ENCODE peak calls at places on chromosomes 2 and 18, in four cellular contexts. One of them, this sample, is unnamed.
A peak's percentile ranks its signal among the peaks of the same experiment; 100 is the strongest.

GRCh38 chr2:46372475-46372874 is 75.3 kb downstream of the EPAS1 start:
- ATAC-seq in RWPE2: no peak
- ATAC-seq in lung: no peak
- ATAC-seq in upper lobe of right lung: no peak
- ATAC-seq in this sample: no peak

GRCh38 chr2:7725132-7725849 is 808.1 kb downstream of the RNF144A start:
- ATAC-seq in lung: peak; percentile 11
- ATAC-seq in RWPE2: no peak
- ATAC-seq in upper lobe of right lung: peak; percentile 63
- ATAC-seq in this sample: no peak

GRCh38 chr2:148509703-148510036 is 134.9 kb upstream of the EPC2 start:
- ATAC-seq in upper lobe of right lung: no peak
- ATAC-seq in RWPE2: no peak
- ATAC-seq in lung: no peak
- ATAC-seq in this sample: no peak

GRCh38 chr2:197677483-197677882 is 2.1 kb upstream of the RFTN2 start:
- ATAC-seq in RWPE2: no peak
- ATAC-seq in upper lobe of right lung: no peak
- ATAC-seq in lung: no peak
- ATAC-seq in this sample: no peak

GRCh38 chr2:133097666-133098065 is 427.7 kb upstream of the LYPD1 start:
- ATAC-seq in RWPE2: peak; percentile 48
- ATAC-seq in lung: no peak
- ATAC-seq in upper lobe of right lung: no peak
- ATAC-seq in this sample: no peak

GRCh38 chr2:178949151-178949550 is 100.8 kb downstream of the CCDC141 start:
- ATAC-seq in lung: no peak
- ATAC-seq in RWPE2: no peak
- ATAC-seq in upper lobe of right lung: no peak
- ATAC-seq in this sample: no peak

GRCh38 chr2:10385933-10386773 is 62.0 kb downstream of the ODC1 start:
- ATAC-seq in lung: no peak
- ATAC-seq in upper lobe of right lung: peak; percentile 4
- ATAC-seq in RWPE2: peak; percentile 78
- ATAC-seq in this sample: no peak

GRCh38 chr18:59197636-59198035 is 22.3 kb upstream of the GRP start:
- ATAC-seq in upper lobe of right lung: no peak
- ATAC-seq in RWPE2: no peak
- ATAC-seq in lung: no peak
- ATAC-seq in this sample: no peak

GRCh38 chr2:99088017-99088416 is 53.5 kb upstream of the C2orf15 start:
- ATAC-seq in lung: no peak
- ATAC-seq in RWPE2: no peak
- ATAC-seq in upper lobe of right lung: no peak
- ATAC-seq in this sample: no peak

GRCh38 chr2:64203131-64204005 is 59.1 kb upstream of the PELI1 start:
- ATAC-seq in RWPE2: peak; percentile 36
- ATAC-seq in upper lobe of right lung: no peak
- ATAC-seq in lung: no peak
- ATAC-seq in this sample: peak; percentile 13

GRCh38 chr18:48600746-48601090 is 61.9 kb downstream of the CTIF start:
- ATAC-seq in lung: no peak
- ATAC-seq in RWPE2: no peak
- ATAC-seq in upper lobe of right lung: no peak
- ATAC-seq in this sample: no peak

GRCh38 chr2:96924775-96925747 is 55.2 kb upstream of the SEMA4C start:
- ATAC-seq in RWPE2: no peak
- ATAC-seq in upper lobe of right lung: no peak
- ATAC-seq in lung: no peak
- ATAC-seq in this sample: no peak

GRCh38 chr2:15702452-15702851 is 110.8 kb downstream of the DDX1 start:
- ATAC-seq in upper lobe of right lung: no peak
- ATAC-seq in lung: no peak
- ATAC-seq in RWPE2: no peak
- ATAC-seq in this sample: no peak

GRCh38 chr18:78722391-78722790 is 257.2 kb upstream of the SALL3 start:
- ATAC-seq in RWPE2: no peak
- ATAC-seq in upper lobe of right lung: no peak
- ATAC-seq in lung: no peak
- ATAC-seq in this sample: no peak

GRCh38 chr2:222671259-222672067 is at the start of gene MOGAT1:
- ATAC-seq in upper lobe of right lung: peak; percentile 92
- ATAC-seq in RWPE2: peak; percentile 81
- ATAC-seq in lung: peak; percentile 71
- ATAC-seq in this sample: peak; percentile 66

GRCh38 chr18:41464278-41464677 is 490.8 kb upstream of the PIK3C3 start:
- ATAC-seq in RWPE2: no peak
- ATAC-seq in upper lobe of right lung: no peak
- ATAC-seq in lung: no peak
- ATAC-seq in this sample: no peak

GRCh38 chr2:188471166-188471565 is 179.5 kb downstream of the GULP1 start:
- ATAC-seq in RWPE2: no peak
- ATAC-seq in lung: no peak
- ATAC-seq in upper lobe of right lung: no peak
- ATAC-seq in this sample: no peak

GRCh38 chr2:55936351-55936750 is 12.8 kb upstream of the EFEMP1 start:
- ATAC-seq in RWPE2: no peak
- ATAC-seq in upper lobe of right lung: no peak
- ATAC-seq in lung: no peak
- ATAC-seq in this sample: no peak

GRCh38 chr2:69054431-69054830 is 41.5 kb downstream of the ANTXR1 start:
- ATAC-seq in RWPE2: no peak
- ATAC-seq in upper lobe of right lung: no peak
- ATAC-seq in lung: no peak
- ATAC-seq in this sample: peak; percentile 60

GRCh38 chr2:19785432-19785831 is 116.4 kb downstream of the TTC32 start:
- ATAC-seq in lung: no peak
- ATAC-seq in upper lobe of right lung: no peak
- ATAC-seq in RWPE2: peak; percentile 72
- ATAC-seq in this sample: no peak

GRCh38 chr2:102427249-102427648 is 4.3 kb downstream of the IL18RAP start:
- ATAC-seq in upper lobe of right lung: no peak
- ATAC-seq in lung: no peak
- ATAC-seq in RWPE2: no peak
- ATAC-seq in this sample: no peak

DNA sequence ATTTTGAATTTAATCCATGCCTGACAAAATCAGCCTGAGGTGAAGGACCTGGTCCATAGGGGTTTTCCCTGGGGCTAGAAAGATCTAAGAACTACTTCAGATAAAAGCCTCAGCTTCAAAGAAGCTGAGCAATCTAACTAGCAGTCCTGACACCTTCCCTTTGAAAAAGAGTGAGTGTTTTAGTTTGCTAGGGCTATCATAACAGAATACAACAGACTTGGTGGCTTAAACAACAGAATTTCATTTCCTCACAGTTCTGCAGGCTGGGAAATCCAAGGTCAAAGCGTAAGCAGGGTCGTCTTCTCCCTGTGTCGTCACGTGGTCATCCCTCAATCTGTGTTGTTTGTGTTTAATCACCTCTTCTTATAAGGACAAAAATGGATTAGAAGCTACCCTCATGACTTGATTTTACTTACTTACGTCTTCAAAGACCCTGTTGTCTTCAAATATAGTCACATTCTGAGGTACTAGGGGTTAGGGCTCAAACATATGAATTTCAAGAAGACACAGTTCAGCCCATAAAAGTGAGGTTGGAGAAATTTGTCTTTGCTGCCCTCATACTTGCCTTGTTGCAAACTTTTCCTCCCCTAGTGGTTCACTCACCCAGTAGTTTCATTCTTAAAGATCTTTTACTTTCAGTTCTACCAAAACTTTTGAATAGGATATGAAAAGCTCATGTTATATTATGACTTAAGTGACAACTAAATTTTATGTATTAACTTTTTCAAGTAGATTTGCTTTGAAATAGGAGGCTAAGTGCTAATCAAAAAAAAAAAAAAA is 673.8 kb downstream of the ARHGAP15 start:
- ATAC-seq in upper lobe of right lung: no peak
- ATAC-seq in RWPE2: no peak
- ATAC-seq in lung: no peak
- ATAC-seq in this sample: no peak
- H3K4me3 ChIP-seq in upper lobe of right lung: no peak overlapping the region
- H3K4me3 ChIP-seq in RWPE2: no peak overlapping the region
- H3K4me3 ChIP-seq in lung: no peak overlapping the region
- H3K4me3 ChIP-seq in this sample: no peak overlapping the region

GRCh38 chr2:240233891-240234502 is 93.5 kb upstream of the OTOS start:
- ATAC-seq in RWPE2: no peak
- ATAC-seq in upper lobe of right lung: no peak
- ATAC-seq in lung: peak; percentile 5
- ATAC-seq in this sample: no peak
- H3K4me3 ChIP-seq in RWPE2: no peak overlapping the region
- H3K4me3 ChIP-seq in upper lobe of right lung: no peak overlapping the region
- H3K4me3 ChIP-seq in lung: no peak overlapping the region
- H3K4me3 ChIP-seq in this sample: no peak overlapping the region

GRCh38 chr2:150486539-150487484 is 655 bp downstream of the RND3 start:
- ATAC-seq in RWPE2: no peak
- ATAC-seq in lung: peak; percentile 7
- ATAC-seq in upper lobe of right lung: peak; percentile 8
- ATAC-seq in this sample: peak; percentile 29
- H3K4me3 ChIP-seq in RWPE2: peak overlapping the region; percentile 59
- H3K4me3 ChIP-seq in lung: peak overlapping the region; percentile 69
- H3K4me3 ChIP-seq in upper lobe of right lung: peak overlapping the region; percentile 68
- H3K4me3 ChIP-seq in this sample: peak overlapping the region; percentile 98

DNA sequence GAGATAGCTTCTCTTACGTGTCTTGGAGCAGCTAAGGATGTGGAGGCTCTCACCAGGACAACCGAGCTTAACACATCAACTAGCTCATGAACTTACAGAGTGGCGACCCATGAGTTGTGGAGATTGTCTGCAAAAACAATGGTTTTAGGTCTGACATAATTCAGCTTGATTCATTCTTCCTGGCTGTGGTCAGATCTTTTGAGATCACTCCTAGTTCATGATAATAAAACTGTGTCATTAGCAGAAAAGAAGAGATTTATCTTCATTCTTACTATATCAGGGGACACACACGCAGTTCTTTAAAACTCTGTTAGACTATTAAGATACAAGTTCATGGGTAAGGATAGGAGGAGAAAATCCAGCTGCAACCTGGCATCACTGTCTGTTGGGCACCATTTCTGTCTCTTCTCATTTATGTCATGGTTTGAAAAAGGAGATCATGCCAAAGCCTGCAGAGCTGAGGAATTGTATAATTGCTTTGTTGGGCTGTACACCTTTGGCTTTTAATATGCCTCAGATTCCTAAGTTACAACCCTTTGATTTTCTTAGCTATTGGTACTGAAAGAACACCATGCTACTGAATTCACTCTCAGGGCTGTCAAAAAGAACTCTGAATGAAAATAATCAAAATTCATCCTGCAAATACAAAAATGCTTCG is 174.1 kb downstream of the ACKR3 start:
- ATAC-seq in upper lobe of right lung: no peak
- ATAC-seq in RWPE2: no peak
- ATAC-seq in lung: no peak
- ATAC-seq in this sample: no peak
- H3K4me3 ChIP-seq in upper lobe of right lung: no peak overlapping the region
- H3K4me3 ChIP-seq in RWPE2: no peak overlapping the region
- H3K4me3 ChIP-seq in lung: no peak overlapping the region
- H3K4me3 ChIP-seq in this sample: no peak overlapping the region

GRCh38 chr18:34710430-34711386 is 610 bp downstream of the DTNA start:
- ATAC-seq in lung: peak; percentile 20
- ATAC-seq in upper lobe of right lung: no peak
- ATAC-seq in RWPE2: no peak
- ATAC-seq in this sample: no peak
- H3K4me3 ChIP-seq in lung: no peak overlapping the region
- H3K4me3 ChIP-seq in upper lobe of right lung: peak overlapping the region; percentile 9
- H3K4me3 ChIP-seq in RWPE2: no peak overlapping the region
- H3K4me3 ChIP-seq in this sample: peak overlapping the region; percentile 38

DNA sequence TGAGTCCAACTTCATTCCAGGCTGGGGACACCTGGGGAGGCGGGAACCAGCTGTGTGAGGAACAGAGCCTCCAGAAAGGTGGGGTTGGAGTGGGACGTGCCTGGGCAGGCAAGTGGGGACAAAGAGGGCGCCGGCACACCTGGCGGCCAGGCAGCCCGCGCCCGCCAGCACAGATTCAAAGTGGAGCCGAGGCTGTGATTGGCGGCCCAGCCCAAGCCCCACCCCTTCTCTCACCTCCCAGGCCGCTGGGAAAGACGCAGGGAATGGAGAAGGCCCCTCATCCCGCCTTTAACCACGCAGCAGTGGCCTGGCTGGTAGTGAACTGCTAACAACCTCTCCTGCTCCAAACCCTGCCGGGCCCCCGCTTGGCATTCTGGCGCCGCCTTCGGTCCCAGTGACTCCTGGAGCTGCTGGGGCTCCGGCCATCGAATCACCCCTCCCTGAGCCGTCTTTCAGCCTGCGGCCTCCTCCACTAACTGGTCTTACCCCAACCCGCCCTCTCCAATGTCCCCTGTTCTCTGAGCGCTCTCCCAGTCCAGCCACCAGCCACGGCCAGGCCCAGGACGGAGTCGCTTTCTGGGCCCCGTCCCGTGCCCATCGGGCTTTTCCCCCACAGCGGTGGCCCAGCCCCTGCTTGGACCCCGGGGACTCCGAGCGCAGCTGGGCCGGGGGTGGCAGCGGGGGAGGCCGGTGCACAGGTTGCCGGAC is 27.9 kb upstream of the PTMA start:
- ATAC-seq in upper lobe of right lung: peak; percentile 46
- ATAC-seq in RWPE2: peak; percentile 69
- ATAC-seq in lung: peak; percentile 6
- ATAC-seq in this sample: no peak
- H3K4me3 ChIP-seq in upper lobe of right lung: peak overlapping the region; percentile 58
- H3K4me3 ChIP-seq in RWPE2: peak overlapping the region; percentile 43
- H3K4me3 ChIP-seq in lung: peak overlapping the region; percentile 31
- H3K4me3 ChIP-seq in this sample: peak overlapping the region; percentile 66

DNA sequence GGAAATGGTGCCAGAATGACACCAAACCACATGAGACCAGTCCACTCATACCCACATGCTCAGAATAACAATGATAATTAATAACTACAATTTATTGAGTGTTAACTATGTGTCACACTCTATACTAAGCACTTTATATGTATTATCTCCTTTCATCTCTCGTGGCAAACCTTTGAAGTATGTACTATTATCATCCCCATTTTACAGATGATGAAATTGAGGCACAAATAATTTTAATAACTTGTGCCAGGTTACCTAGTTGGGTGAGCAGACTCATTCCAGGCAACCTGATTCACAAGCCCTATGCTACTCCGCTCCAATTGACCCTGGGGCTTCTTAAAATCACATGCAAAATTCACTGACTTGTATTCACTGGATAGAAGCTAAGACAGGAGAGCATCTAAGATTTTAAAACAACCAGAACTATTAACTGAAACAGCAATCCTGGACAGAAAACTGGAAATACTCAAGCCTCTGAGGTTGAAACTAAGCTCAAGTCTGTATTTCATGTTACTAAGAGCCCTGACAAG is 2.0 kb downstream of the MREG start:
- ATAC-seq in upper lobe of right lung: no peak
- ATAC-seq in RWPE2: no peak
- ATAC-seq in lung: no peak
- ATAC-seq in this sample: no peak
- H3K4me3 ChIP-seq in upper lobe of right lung: peak overlapping the region; percentile 62
- H3K4me3 ChIP-seq in RWPE2: peak overlapping the region; percentile 87
- H3K4me3 ChIP-seq in lung: no peak overlapping the region
- H3K4me3 ChIP-seq in this sample: no peak overlapping the region